ENCODE peak calls at places on chromosomes 13 and 19, in ten cellular contexts. Z is body of pancreas, D is gastrocnemius medialis, M is Peyer's patch, I is thyroid gland, B is NB4, J is breast epithelium, G is uterus, C is tibial nerve, A is upper lobe of left lung. K is an unnamed sample.

GRCh38 chr13:40517486-40518311 is 148.7 kb downstream of the FOXO1 start:
- DNase-seq in D (no peak), J (no peak), G (no peak), B (no peak), Z (no peak), I (no peak), M (no peak), C (no peak), A (no peak), K (no peak)

GRCh38 chr13:110826861-110827672 is 87.8 kb downstream of the ANKRD10 start:
- DNase-seq in B (peak), Z (peak), A (no peak), I (no peak), J (no peak), G (no peak), C (no peak), M (no peak), D (no peak), K (no peak)

GRCh38 chr13:30577381-30577780 is 40.3 kb upstream of the USPL1 start:
- DNase-seq in J (no peak), B (peak), C (no peak), Z (peak), M (no peak), I (no peak), D (no peak), G (no peak), A (peak), K (no peak)

GRCh38 chr13:33642374-33643065 is 175.4 kb upstream of the RFC3 start:
- DNase-seq in Z (peak), C (peak), J (peak), D (peak), B (peak), I (no peak), M (no peak), G (peak), A (peak), K (peak)

GRCh38 chr13:109479991-109480696 is 306.2 kb downstream of the IRS2 start:
- DNase-seq in Z (peak), B (no peak), J (no peak), A (no peak), D (no peak), I (no peak), G (no peak), M (no peak), C (no peak), K (no peak)

GRCh38 chr19:41369769-41370168 is 5.8 kb upstream of the B9D2 start:
- DNase-seq in I (no peak), C (no peak), B (no peak), A (no peak), G (no peak), D (no peak), M (no peak), Z (no peak), J (no peak), K (no peak)

GRCh38 chr19:18021121-18021755 is 13.3 kb downstream of the ARRDC2 start:
- DNase-seq in J (peak), G (peak), Z (peak), A (peak), D (peak), I (peak), B (peak), M (peak), C (peak), K (peak)

GRCh38 chr19:3699071-3699740 is 1.1 kb downstream of the PIP5K1C start:
- DNase-seq in J (no peak), G (peak), B (peak), C (peak), M (no peak), I (peak), Z (peak), A (peak), D (peak), K (peak)

GRCh38 chr13:39012608-39013007 is 22.0 kb upstream of the STOML3 start:
- DNase-seq in D (no peak), I (no peak), J (no peak), Z (no peak), G (no peak), A (no peak), B (peak), M (no peak), C (no peak), K (no peak)

GRCh38 chr13:30256713-30257432 is 50.5 kb downstream of the KATNAL1 start:
- DNase-seq in I (no peak), A (no peak), C (no peak), G (no peak), J (no peak), Z (no peak), D (no peak), B (peak), M (no peak), K (no peak)

GRCh38 chr13:42740753-42741152 is 40.6 kb upstream of the FAM216B start:
- DNase-seq in D (peak), J (no peak), Z (peak), B (peak), G (no peak), M (no peak), A (peak), C (no peak), I (peak), K (no peak)

GRCh38 chr19:49451430-49452181 is at the start of gene PIH1D1:
- DNase-seq in D (peak), B (peak), M (peak), Z (peak), I (peak), A (peak), C (peak), G (peak), J (peak), K (peak)
- TF ChIP-seq POLR2A in D (peak), B (peak), M (peak), Z (peak), I (no peak), A (no peak), C (no peak), G (peak), J (no peak), K (peak)

DNA sequence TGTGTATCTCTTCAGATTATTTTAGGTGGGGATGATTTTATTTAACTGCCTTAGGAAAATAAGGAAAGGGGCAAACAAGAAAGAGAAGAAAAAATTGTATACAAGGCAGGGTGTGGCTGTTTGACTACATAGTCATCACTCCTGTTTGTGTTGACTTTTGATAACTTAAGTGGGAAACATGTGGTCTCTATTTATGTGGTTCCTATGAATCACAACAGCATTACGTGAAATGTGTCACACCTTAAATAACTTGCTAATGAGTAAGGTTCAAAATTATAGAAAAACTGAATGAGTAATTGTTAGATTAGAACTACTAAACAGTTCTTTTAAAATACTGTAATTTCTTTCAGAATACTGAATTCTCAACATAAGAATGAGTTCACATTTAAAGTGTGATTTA is 69.3 kb downstream of the LMO7 start:
- DNase-seq in A (no peak), D (no peak), J (no peak), Z (no peak), B (no peak), M (no peak), C (no peak), I (no peak), G (no peak), K (no peak)
- TF ChIP-seq POLR2A in A (no peak), D (no peak), J (no peak), Z (no peak), B (no peak), M (no peak), C (no peak), I (no peak), G (no peak), K (no peak)

GRCh38 chr13:94549241-94550029 is 46.5 kb downstream of the TGDS start:
- DNase-seq in M (peak), B (peak), C (peak), A (peak), G (peak), Z (peak), D (peak), I (peak), J (peak), K (peak)
- TF ChIP-seq POLR2A in M (peak), B (peak), C (no peak), A (no peak), G (peak), Z (peak), D (peak), I (no peak), J (no peak), K (peak)

GRCh38 chr13:20043207-20043925 is 84.8 kb downstream of the ZMYM2 start:
- DNase-seq in A (peak), G (no peak), Z (no peak), B (no peak), C (no peak), M (no peak), D (no peak), I (peak), J (no peak), K (no peak)
- TF ChIP-seq POLR2A in A (no peak), G (no peak), Z (no peak), B (no peak), C (no peak), M (no peak), D (no peak), I (no peak), J (no peak), K (no peak)